ENCODE peak calls at places on chromosome 13, in seven cellular contexts. E, M, A, V, D, T and C are unnamed samples.

GRCh38 chr13:37403776-37404497 is 194.6 kb downstream of the POSTN start:
- DNase-seq in E (no peak), A (no peak), D (no peak), T (no peak), M (no peak), V (no peak), C (no peak)

GRCh38 chr13:36344173-36344572 is 2.0 kb downstream of the SPART start:
- DNase-seq in V (no peak), M (no peak), D (no peak), T (no peak), E (no peak), A (no peak), C (no peak)

GRCh38 chr13:78589206-78589605 is 14.1 kb downstream of the POU4F1 start:
- DNase-seq in D (no peak), E (no peak), T (no peak), A (no peak), M (peak; percentile 39), V (no peak), C (no peak)

GRCh38 chr13:41137241-41137640 is 4.6 kb upstream of the KBTBD6 start:
- DNase-seq in V (no peak), D (no peak), A (no peak), T (no peak), M (no peak), E (no peak), C (no peak)

GRCh38 chr13:30159446-30159839 is 147.9 kb downstream of the KATNAL1 start:
- DNase-seq in V (no peak), M (no peak), D (no peak), A (no peak), T (no peak), E (no peak), C (no peak)

GRCh38 chr13:112730157-112730671 is 40.4 kb downstream of the ATP11A start:
- DNase-seq in V (no peak), A (no peak), T (no peak), D (no peak), E (no peak), M (no peak), C (no peak)

GRCh38 chr13:36674337-36675212 is 755 bp downstream of the SERTM1 start:
- DNase-seq in A (no peak), D (no peak), E (no peak), M (no peak), T (no peak), V (no peak), C (no peak)

GRCh38 chr13:95256086-95256485 is 45.2 kb downstream of the ABCC4 start:
- DNase-seq in E (no peak), T (peak; percentile 69), M (peak; percentile 23), D (no peak), V (no peak), A (peak; percentile 40), C (no peak)

GRCh38 chr13:112451512-112452379 is 75.6 kb downstream of the SPACA7 start:
- DNase-seq in D (peak; percentile 23), T (no peak), E (no peak), A (no peak), V (no peak), M (no peak), C (no peak)

GRCh38 chr13:113935523-113935922 is 38.4 kb downstream of the C13orf46 start:
- DNase-seq in A (no peak), M (no peak), V (no peak), D (no peak), E (peak; percentile 38), T (no peak), C (no peak)

GRCh38 chr13:60645552-60646138 is 248.6 kb downstream of the TDRD3 start:
- DNase-seq in D (no peak), E (no peak), M (no peak), A (no peak), T (no peak), V (no peak), C (no peak)

GRCh38 chr13:87089391-87089790 is 581.8 kb upstream of the SLITRK5 start:
- DNase-seq in E (no peak), A (no peak), T (no peak), D (no peak), M (no peak), V (no peak), C (no peak)

GRCh38 chr13:112959206-112959605 is 9.8 kb upstream of the MCF2L start:
- DNase-seq in E (no peak), T (no peak), M (peak; percentile 46), D (no peak), V (no peak), A (no peak), C (no peak)

GRCh38 chr13:62663767-62664166 is 1248.1 kb upstream of the PCDH20 start:
- DNase-seq in E (no peak), D (no peak), V (no peak), T (no peak), M (no peak), A (no peak), C (no peak)

GRCh38 chr13:40508112-40508511 is 158.3 kb downstream of the FOXO1 start:
- DNase-seq in A (no peak), D (no peak), T (no peak), V (no peak), E (no peak), M (no peak), C (no peak)

GRCh38 chr13:92682832-92683517 is 543.6 kb upstream of the GPC6 start:
- DNase-seq in A (no peak), M (no peak), E (no peak), T (no peak), V (no peak), D (no peak), C (no peak)

GRCh38 chr13:19601749-19602725 is 31.4 kb upstream of the MPHOSPH8 start:
- DNase-seq in A (no peak), D (no peak), V (no peak), E (peak; percentile 16), T (no peak), M (peak; percentile 58), C (peak; percentile 9)

GRCh38 chr13:78595819-78596700 is 7.3 kb downstream of the POU4F1 start:
- DNase-seq in T (no peak), E (no peak), M (peak; percentile 12), V (no peak), A (no peak), D (no peak), C (no peak)

GRCh38 chr13:26971990-26972888 is 199.4 kb downstream of the USP12 start:
- DNase-seq in M (peak; percentile 74), T (no peak), A (no peak), D (no peak), E (peak; percentile 52), V (no peak), C (no peak)

GRCh38 chr13:37484056-37484455 is 114.5 kb downstream of the POSTN start:
- DNase-seq in A (no peak), D (no peak), T (no peak), E (no peak), M (no peak), V (no peak), C (no peak)

GRCh38 chr13:44660050-44660449 is 83.9 kb upstream of the TSC22D1 start:
- DNase-seq in A (no peak), M (no peak), E (no peak), D (no peak), V (no peak), T (no peak), C (no peak)